ENCODE peak calls at places on chromosomes 2 and 18, in ten cellular contexts. P, R, C, J, L, T, K, Z, Q and O are unnamed samples.

GRCh38 chr18:76495435-76496199 is 575 bp upstream of the ZNF516 start:
- DNase-seq in K (peak; percentile 22), Q (no peak), J (no peak), P (no peak), T (peak; percentile 52), C (no peak), L (no peak), R (peak; percentile 41), Z (peak; percentile 86), O (peak; percentile 73)

GRCh38 chr2:217273158-217273557 is 413.3 kb upstream of the TNP1 start:
- DNase-seq in K (no peak), Q (no peak), P (no peak), J (no peak), Z (no peak), L (no peak), C (no peak), R (no peak), T (no peak), O (no peak)

GRCh38 chr2:176129825-176130152 is 284 bp downstream of the HOXD8 start:
- DNase-seq in T (no peak), R (peak; percentile 71), P (no peak), K (no peak), Z (no peak), Q (no peak), J (no peak), L (no peak), C (no peak), O (no peak)

GRCh38 chr2:16189019-16189850 is 248.9 kb downstream of the MYCN start:
- DNase-seq in R (no peak), Q (no peak), K (no peak), P (no peak), J (no peak), Z (no peak), C (no peak), L (no peak), T (no peak), O (no peak)

GRCh38 chr18:32980896-32981295 is 208.1 kb upstream of the KLHL14 start:
- DNase-seq in K (no peak), P (no peak), L (no peak), J (no peak), C (no peak), R (no peak), Q (no peak), T (no peak), Z (no peak), O (no peak)

GRCh38 chr18:23479829-23480505 is 23.3 kb upstream of the RMC1 start:
- DNase-seq in L (no peak), C (no peak), R (no peak), Q (no peak), T (no peak), P (peak; percentile 26), Z (peak; percentile 34), J (no peak), K (no peak), O (no peak)

GRCh38 chr2:50402654-50402960 is 629.3 kb downstream of the NRXN1 start:
- DNase-seq in Q (no peak), Z (no peak), J (no peak), P (no peak), K (no peak), R (no peak), T (no peak), C (no peak), L (no peak), O (no peak)

GRCh38 chr2:20561703-20562454 is 89.0 kb downstream of the HS1BP3 start:
- DNase-seq in P (no peak), K (no peak), C (no peak), J (no peak), T (no peak), R (no peak), Z (no peak), L (no peak), Q (no peak), O (no peak)

GRCh38 chr2:23673830-23674679 is 252.9 kb downstream of the ATAD2B start:
- DNase-seq in T (no peak), Z (peak; percentile 58), C (no peak), K (no peak), P (no peak), Q (no peak), L (no peak), J (no peak), R (no peak), O (no peak)

GRCh38 chr18:23038712-23039111 is 96.6 kb upstream of the CABLES1 start:
- DNase-seq in Z (no peak), T (no peak), Q (no peak), P (no peak), J (no peak), K (no peak), C (no peak), R (no peak), L (no peak), O (no peak)

GRCh38 chr2:118843492-118844132 is 3.8 kb downstream of the EN1 start:
- DNase-seq in T (no peak), Z (no peak), R (no peak), K (no peak), L (no peak), Q (no peak), J (no peak), P (no peak), C (no peak), O (no peak)

GRCh38 chr2:54271843-54272600 is 16.0 kb upstream of the TSPYL6 start:
- DNase-seq in J (no peak), R (no peak), T (no peak), K (no peak), P (no peak), L (no peak), C (no peak), Q (no peak), Z (peak; percentile 21), O (peak; percentile 44)